ENCODE peak calls at places on chromosomes 13 and 19, in eight cellular contexts. One of them, this sample, is unnamed. For H3K4me1, the result is how much of the 10 kb centered on the place peaks cover.

GRCh38 chr19:6516659-6517291 is 14.1 kb upstream of the TNFSF9 start:
- DNase-seq in HCT116: peak
- DNase-seq in CD8-positive, alpha-beta T cell: peak
- DNase-seq in neural progenitor cell: peak
- DNase-seq in left lung: peak
- DNase-seq in SJSA1: peak
- DNase-seq in tibial artery: peak
- DNase-seq in effector memory CD4-positive, alpha-beta T cell: peak
- DNase-seq in this sample: peak

GRCh38 chr19:24074720-24075119 is 12.3 kb upstream of the ZNF254 start:
- DNase-seq in HCT116: no peak
- DNase-seq in CD8-positive, alpha-beta T cell: no peak
- DNase-seq in neural progenitor cell: no peak
- DNase-seq in left lung: no peak
- DNase-seq in SJSA1: no peak
- DNase-seq in tibial artery: no peak
- DNase-seq in effector memory CD4-positive, alpha-beta T cell: no peak
- DNase-seq in this sample: no peak

GRCh38 chr19:12974301-12975220 is 5.2 kb downstream of the DAND5 start:
- DNase-seq in HCT116: no peak
- DNase-seq in CD8-positive, alpha-beta T cell: no peak
- DNase-seq in neural progenitor cell: no peak
- DNase-seq in left lung: no peak
- DNase-seq in SJSA1: no peak
- DNase-seq in tibial artery: no peak
- DNase-seq in effector memory CD4-positive, alpha-beta T cell: no peak
- DNase-seq in this sample: no peak

GRCh38 chr13:93740334-93740733 is 513.7 kb downstream of the GPC6 start:
- DNase-seq in HCT116: no peak
- DNase-seq in CD8-positive, alpha-beta T cell: no peak
- DNase-seq in neural progenitor cell: no peak
- DNase-seq in left lung: no peak
- DNase-seq in SJSA1: no peak
- DNase-seq in tibial artery: no peak
- DNase-seq in effector memory CD4-positive, alpha-beta T cell: no peak
- DNase-seq in this sample: no peak

GRCh38 chr13:70253834-70254233 is 145.6 kb upstream of the KLHL1 start:
- DNase-seq in HCT116: no peak
- DNase-seq in CD8-positive, alpha-beta T cell: no peak
- DNase-seq in neural progenitor cell: no peak
- DNase-seq in left lung: no peak
- DNase-seq in SJSA1: no peak
- DNase-seq in tibial artery: no peak
- DNase-seq in effector memory CD4-positive, alpha-beta T cell: no peak
- DNase-seq in this sample: no peak

GRCh38 chr13:45542391-45542790 is 73.1 kb downstream of the ERICH6B start:
- DNase-seq in HCT116: no peak
- DNase-seq in CD8-positive, alpha-beta T cell: no peak
- DNase-seq in neural progenitor cell: no peak
- DNase-seq in left lung: no peak
- DNase-seq in SJSA1: no peak
- DNase-seq in tibial artery: no peak
- DNase-seq in effector memory CD4-positive, alpha-beta T cell: no peak
- DNase-seq in this sample: no peak

GRCh38 chr13:91346062-91346461 is 1.4 kb upstream of the MIR17HG start:
- DNase-seq in HCT116: no peak
- DNase-seq in CD8-positive, alpha-beta T cell: no peak
- DNase-seq in neural progenitor cell: no peak
- DNase-seq in left lung: no peak
- DNase-seq in SJSA1: no peak
- DNase-seq in tibial artery: no peak
- DNase-seq in effector memory CD4-positive, alpha-beta T cell: no peak
- DNase-seq in this sample: no peak

GRCh38 chr13:42991892-42992584 is at the start of gene EPSTI1:
- DNase-seq in HCT116: no peak
- DNase-seq in CD8-positive, alpha-beta T cell: peak
- DNase-seq in neural progenitor cell: peak
- DNase-seq in left lung: peak
- DNase-seq in SJSA1: peak
- DNase-seq in tibial artery: peak
- DNase-seq in effector memory CD4-positive, alpha-beta T cell: peak
- DNase-seq in this sample: peak

GRCh38 chr19:3895788-3896187 is 15.3 kb downstream of the ATCAY start:
- DNase-seq in HCT116: no peak
- DNase-seq in CD8-positive, alpha-beta T cell: no peak
- DNase-seq in neural progenitor cell: no peak
- DNase-seq in left lung: no peak
- DNase-seq in SJSA1: no peak
- DNase-seq in tibial artery: no peak
- DNase-seq in effector memory CD4-positive, alpha-beta T cell: no peak
- DNase-seq in this sample: no peak

GRCh38 chr13:50123515-50123861 is 108.2 kb downstream of the KCNRG start:
- DNase-seq in HCT116: no peak
- DNase-seq in CD8-positive, alpha-beta T cell: no peak
- DNase-seq in neural progenitor cell: no peak
- DNase-seq in left lung: no peak
- DNase-seq in SJSA1: no peak
- DNase-seq in tibial artery: no peak
- DNase-seq in effector memory CD4-positive, alpha-beta T cell: no peak
- DNase-seq in this sample: no peak
- H3K4me1 ChIP-seq in HCT116: under half
- H3K4me1 ChIP-seq in CD8-positive, alpha-beta T cell: under half
- H3K4me1 ChIP-seq in neural progenitor cell: under half
- H3K4me1 ChIP-seq in left lung: half or more
- H3K4me1 ChIP-seq in SJSA1: under half
- H3K4me1 ChIP-seq in tibial artery: under half
- H3K4me1 ChIP-seq in effector memory CD4-positive, alpha-beta T cell: under half
- H3K4me1 ChIP-seq in this sample: under half

DNA sequence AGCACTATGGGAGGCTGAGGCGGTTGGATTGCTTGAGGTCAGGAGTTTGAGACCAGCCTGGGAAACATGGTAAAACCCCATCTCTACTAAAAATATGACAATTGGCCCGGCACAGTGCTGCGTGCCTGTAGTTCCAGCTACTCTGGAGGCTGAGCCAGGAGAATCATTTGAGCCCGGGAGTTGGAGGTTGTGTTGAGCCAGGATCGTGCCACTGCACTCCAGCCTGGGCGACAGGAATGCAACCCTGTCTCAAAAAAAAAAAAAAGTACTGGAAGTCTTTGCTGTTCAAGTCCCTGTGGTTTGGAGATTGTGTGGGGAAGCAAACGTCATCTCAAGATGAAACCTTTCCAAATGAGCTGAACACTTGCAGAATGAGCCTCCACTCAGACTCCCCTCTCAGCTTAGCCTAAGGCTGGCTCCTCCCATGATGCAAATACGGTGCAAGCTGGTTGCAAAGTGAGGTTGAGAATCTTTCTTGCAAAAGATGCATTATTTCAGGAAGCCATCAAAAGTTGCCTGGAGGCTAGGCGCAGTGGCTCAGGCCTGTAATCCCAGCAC is 46.2 kb downstream of the MYO9B start:
- DNase-seq in HCT116: no peak
- DNase-seq in CD8-positive, alpha-beta T cell: no peak
- DNase-seq in neural progenitor cell: no peak
- DNase-seq in left lung: no peak
- DNase-seq in SJSA1: no peak
- DNase-seq in tibial artery: peak
- DNase-seq in effector memory CD4-positive, alpha-beta T cell: no peak
- DNase-seq in this sample: peak
- H3K4me1 ChIP-seq in HCT116: under half
- H3K4me1 ChIP-seq in CD8-positive, alpha-beta T cell: under half
- H3K4me1 ChIP-seq in neural progenitor cell: under half
- H3K4me1 ChIP-seq in left lung: half or more
- H3K4me1 ChIP-seq in SJSA1: under half
- H3K4me1 ChIP-seq in tibial artery: under half
- H3K4me1 ChIP-seq in effector memory CD4-positive, alpha-beta T cell: under half
- H3K4me1 ChIP-seq in this sample: under half

DNA sequence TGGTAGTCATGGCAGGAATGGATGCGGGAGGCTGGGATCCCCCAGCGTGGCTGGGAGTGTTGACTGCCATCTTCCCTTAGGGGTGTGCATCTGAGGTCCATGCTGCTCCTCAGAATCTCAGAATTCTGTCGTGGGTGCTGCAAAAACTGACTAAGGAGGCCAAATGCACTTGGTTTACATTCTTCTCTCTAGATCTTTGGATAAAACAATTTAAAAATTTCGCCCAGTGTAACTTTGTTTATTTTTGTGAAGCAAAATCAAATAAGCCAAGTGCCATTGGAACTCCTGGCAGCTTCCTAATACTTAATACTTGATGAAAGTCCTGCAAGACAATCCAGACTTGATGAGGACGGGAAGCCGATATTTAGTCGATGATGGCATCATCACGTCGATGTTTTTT is 27.8 kb upstream of the TM9SF2 start:
- DNase-seq in HCT116: no peak
- DNase-seq in CD8-positive, alpha-beta T cell: no peak
- DNase-seq in neural progenitor cell: no peak
- DNase-seq in left lung: no peak
- DNase-seq in SJSA1: no peak
- DNase-seq in tibial artery: no peak
- DNase-seq in effector memory CD4-positive, alpha-beta T cell: no peak
- DNase-seq in this sample: no peak
- H3K4me1 ChIP-seq in HCT116: under half
- H3K4me1 ChIP-seq in CD8-positive, alpha-beta T cell: under half
- H3K4me1 ChIP-seq in neural progenitor cell: under half
- H3K4me1 ChIP-seq in left lung: under half
- H3K4me1 ChIP-seq in SJSA1: under half
- H3K4me1 ChIP-seq in tibial artery: under half
- H3K4me1 ChIP-seq in effector memory CD4-positive, alpha-beta T cell: under half
- H3K4me1 ChIP-seq in this sample: under half

GRCh38 chr13:97321616-97322321 is 99.6 kb downstream of the MBNL2 start:
- DNase-seq in HCT116: no peak
- DNase-seq in CD8-positive, alpha-beta T cell: no peak
- DNase-seq in neural progenitor cell: no peak
- DNase-seq in left lung: no peak
- DNase-seq in SJSA1: no peak
- DNase-seq in tibial artery: no peak
- DNase-seq in effector memory CD4-positive, alpha-beta T cell: no peak
- DNase-seq in this sample: no peak

GRCh38 chr13:97324115-97324514 is 102.0 kb downstream of the MBNL2 start:
- DNase-seq in HCT116: no peak
- DNase-seq in CD8-positive, alpha-beta T cell: no peak
- DNase-seq in neural progenitor cell: no peak
- DNase-seq in left lung: no peak
- DNase-seq in SJSA1: no peak
- DNase-seq in tibial artery: no peak
- DNase-seq in effector memory CD4-positive, alpha-beta T cell: no peak
- DNase-seq in this sample: no peak

GRCh38 chr13:97325738-97326137 is 103.6 kb downstream of the MBNL2 start:
- DNase-seq in HCT116: no peak
- DNase-seq in CD8-positive, alpha-beta T cell: no peak
- DNase-seq in neural progenitor cell: no peak
- DNase-seq in left lung: no peak
- DNase-seq in SJSA1: no peak
- DNase-seq in tibial artery: no peak
- DNase-seq in effector memory CD4-positive, alpha-beta T cell: no peak
- DNase-seq in this sample: no peak

GRCh38 chr13:97321101-97321500 is 99.0 kb downstream of the MBNL2 start:
- DNase-seq in HCT116: no peak
- DNase-seq in CD8-positive, alpha-beta T cell: no peak
- DNase-seq in neural progenitor cell: no peak
- DNase-seq in left lung: no peak
- DNase-seq in SJSA1: no peak
- DNase-seq in tibial artery: no peak
- DNase-seq in effector memory CD4-positive, alpha-beta T cell: no peak
- DNase-seq in this sample: no peak

DNA sequence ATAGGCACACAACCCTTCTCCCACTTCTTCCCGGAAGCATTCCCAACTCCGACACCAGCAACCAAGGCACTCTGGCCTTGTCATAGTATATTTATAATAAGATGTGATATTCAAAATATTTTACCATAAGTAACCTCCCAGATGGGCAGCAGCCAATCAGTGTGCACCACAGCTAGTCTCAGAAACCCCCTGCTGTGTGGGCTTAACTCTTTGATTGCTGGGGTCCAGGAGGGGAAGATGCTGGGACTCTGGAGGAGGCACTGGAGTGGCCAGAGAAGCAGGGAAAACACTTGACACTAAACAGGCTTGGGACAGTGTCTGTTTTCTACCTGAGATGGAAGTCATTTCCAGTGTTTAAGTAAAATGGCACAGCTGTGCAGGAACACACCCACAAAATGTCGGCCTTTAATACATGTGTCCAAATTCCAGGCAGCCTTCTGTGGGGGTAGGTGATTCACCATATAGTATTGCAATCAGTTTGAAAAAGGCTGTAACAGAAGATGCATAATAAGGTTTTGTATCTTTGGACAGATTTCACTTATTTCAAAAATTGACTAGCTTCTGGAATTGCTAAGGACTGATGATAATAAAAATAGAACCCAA is 100.7 kb downstream of the MBNL2 start:
- DNase-seq in HCT116: no peak
- DNase-seq in CD8-positive, alpha-beta T cell: no peak
- DNase-seq in neural progenitor cell: no peak
- DNase-seq in left lung: no peak
- DNase-seq in SJSA1: no peak
- DNase-seq in tibial artery: no peak
- DNase-seq in effector memory CD4-positive, alpha-beta T cell: no peak
- DNase-seq in this sample: no peak
- H3K4me1 ChIP-seq in HCT116: under half
- H3K4me1 ChIP-seq in CD8-positive, alpha-beta T cell: under half
- H3K4me1 ChIP-seq in neural progenitor cell: under half
- H3K4me1 ChIP-seq in left lung: under half
- H3K4me1 ChIP-seq in SJSA1: under half
- H3K4me1 ChIP-seq in tibial artery: under half
- H3K4me1 ChIP-seq in effector memory CD4-positive, alpha-beta T cell: under half
- H3K4me1 ChIP-seq in this sample: under half

This sample was measured in aorta.